ENCODE peak calls at places on chromosomes 3 and 15, in four cellular contexts. U, C, T and Z are unnamed samples. For H3K27me3, the result is how much of the 10 kb centered on the place peaks cover.

GRCh38 chr3:114451561-114452018 is 157.8 kb downstream of the TIGIT start:
- DNase-seq in C (no peak), T (peak), U (no peak), Z (no peak)

GRCh38 chr3:174869448-174869847 is 10.3 kb downstream of the NAALADL2 start:
- DNase-seq in T (no peak), C (peak), U (no peak), Z (no peak)

GRCh38 chr15:83767786-83768185 is 113.9 kb downstream of the ADAMTSL3 start:
- DNase-seq in C (no peak), U (no peak), T (peak), Z (no peak)

GRCh38 chr3:195172285-195172684 is 98.7 kb downstream of the XXYLT1 start:
- DNase-seq in U (peak), T (peak), C (no peak), Z (peak)

GRCh38 chr3:114649331-114649730 is 355.5 kb downstream of the TIGIT start:
- DNase-seq in C (no peak), U (no peak), T (peak), Z (peak)

GRCh38 chr3:4426782-4427344 is 40.2 kb downstream of the SUMF1 start:
- DNase-seq in U (no peak), C (peak), T (peak), Z (peak)

GRCh38 chr3:138097192-138097829 is 18.1 kb downstream of the DZIP1L start:
- DNase-seq in U (no peak), T (no peak), C (no peak), Z (peak)

GRCh38 chr3:31227152-31227581 is 305.6 kb upstream of the STT3B start:
- DNase-seq in T (no peak), U (no peak), C (no peak), Z (no peak)

GRCh38 chr3:177448987-177449975 is 252.0 kb upstream of the TBL1XR1 start:
- DNase-seq in C (no peak), U (no peak), T (peak), Z (peak)

GRCh38 chr3:169771651-169772529 is 1.3 kb upstream of the MYNN start:
- DNase-seq in C (peak), T (peak), U (no peak), Z (peak)

GRCh38 chr15:66945842-66946241 is 119.6 kb upstream of the SMAD3 start:
- DNase-seq in C (no peak), T (no peak), U (no peak), Z (no peak)

GRCh38 chr15:38367476-38367875 is 86.5 kb upstream of the FAM98B start:
- DNase-seq in T (peak), U (no peak), C (no peak), Z (peak)

GRCh38 chr3:38006031-38006430 is 15.4 kb downstream of the VILL start:
- DNase-seq in U (no peak), T (no peak), C (no peak), Z (no peak)

GRCh38 chr15:40388941-40389823 is 6.7 kb downstream of the KNSTRN start:
- DNase-seq in C (no peak), T (no peak), U (no peak), Z (no peak)

GRCh38 chr3:135229018-135229495 is 434.0 kb downstream of the EPHB1 start:
- DNase-seq in T (peak), U (no peak), C (no peak), Z (no peak)

GRCh38 chr3:39096775-39097174 is 10.7 kb downstream of the GORASP1 start:
- DNase-seq in C (no peak), T (peak), U (no peak), Z (peak)

GRCh38 chr3:75218577-75218976 is 445.6 kb upstream of the FRG2C start:
- DNase-seq in U (no peak), C (no peak), T (no peak), Z (no peak)

GRCh38 chr15:39944711-39945110 is 10.8 kb downstream of the EIF2AK4 start:
- DNase-seq in T (peak), U (no peak), C (peak), Z (no peak)

GRCh38 chr3:38002291-38002876 is 11.8 kb downstream of the VILL start:
- DNase-seq in T (no peak), U (peak), C (no peak), Z (no peak)

GRCh38 chr3:52721002-52721741 is 15.3 kb downstream of the SPCS1 start:
- DNase-seq in U (no peak), T (no peak), C (no peak), Z (no peak)

GRCh38 chr15:57866149-57866736 is 159.7 kb downstream of the POLR2M start:
- DNase-seq in T (peak), U (peak), C (no peak), Z (peak)

DNA sequence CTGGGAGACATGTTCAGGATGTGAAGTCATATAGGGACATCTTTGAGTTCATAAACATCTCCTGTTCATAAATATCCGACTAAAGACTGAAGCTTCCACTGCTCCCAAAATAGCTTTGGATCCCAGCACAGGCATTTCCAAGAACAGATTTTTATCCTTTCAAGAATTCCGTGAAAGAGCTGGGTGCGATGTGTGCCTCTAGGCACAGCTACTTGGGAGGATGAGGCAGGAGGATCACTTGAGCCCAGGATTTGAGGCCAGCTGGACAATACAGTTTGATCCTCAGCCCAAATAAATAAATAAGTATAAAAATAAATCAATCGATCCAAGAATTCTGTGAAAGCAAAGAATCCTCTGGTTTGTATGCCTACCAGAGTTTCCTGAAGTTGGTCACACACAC is 6.7 kb upstream of the ISLR2 start:
- DNase-seq in T (no peak), C (no peak), U (no peak), Z (no peak)
- H3K27me3 ChIP-seq in T (half or more), C (half or more), U (under half), Z (under half)

GRCh38 chr15:68228143-68228970 is 1.2 kb downstream of the CLN6 start:
- DNase-seq in C (no peak), U (peak), T (peak), Z (peak)
- H3K27ac ChIP-seq in C (peak), U (no peak), T (peak), Z (no peak)

DNA sequence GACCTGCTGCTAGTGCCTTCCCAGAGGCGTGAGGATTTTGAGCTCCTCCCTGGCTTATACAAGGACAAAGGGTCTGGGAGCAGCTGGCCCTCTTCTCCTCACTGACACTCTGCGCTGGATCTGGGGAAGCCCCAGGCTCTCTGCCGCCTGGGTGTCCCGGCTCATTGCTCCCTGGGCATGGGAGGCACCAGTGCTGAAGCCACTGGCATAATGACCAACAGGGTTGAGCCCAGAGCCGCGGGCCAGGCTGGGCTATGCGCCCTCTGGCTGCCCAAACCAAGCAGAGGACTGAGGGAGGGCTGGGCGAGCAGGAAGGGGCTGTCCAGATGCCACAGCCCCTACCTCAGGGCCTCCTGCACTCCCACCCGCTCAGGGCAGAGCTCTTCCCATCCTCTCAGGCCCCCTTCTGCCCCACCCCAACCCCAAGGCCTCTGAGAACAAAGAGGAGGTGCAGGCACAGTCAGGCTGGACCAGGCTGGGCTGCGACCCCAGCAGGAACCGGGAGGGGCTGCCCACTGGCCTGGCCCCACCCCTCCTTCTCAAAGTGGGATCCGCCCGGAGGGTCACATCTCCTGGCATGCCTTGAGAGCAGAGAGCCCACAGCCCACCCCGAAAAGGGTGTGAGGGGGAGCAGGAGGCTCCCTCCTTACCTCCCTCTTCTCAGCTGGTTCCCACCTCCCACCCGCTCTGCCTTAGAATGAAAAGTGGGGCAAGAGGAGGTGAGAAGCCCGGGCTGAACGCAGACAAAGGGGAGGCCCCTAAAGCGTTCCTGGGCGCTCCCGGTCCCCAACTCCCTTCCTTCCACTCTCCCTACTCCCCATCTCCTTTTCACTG is 1.5 kb downstream of the LINGO1 start:
- DNase-seq in U (no peak), T (no peak), C (no peak), Z (peak)
- H3K27me3 ChIP-seq in U (under half), T (under half), C (half or more), Z (under half)

GRCh38 chr3:172159376-172159775 is 120.0 kb downstream of the FNDC3B start:
- DNase-seq in T (peak), U (no peak), C (no peak), Z (no peak)

GRCh38 chr3:172159962-172160538 is 120.7 kb downstream of the FNDC3B start:
- DNase-seq in T (peak), U (peak), C (no peak), Z (peak)

GRCh38 chr3:172157566-172158258 is 118.3 kb downstream of the FNDC3B start:
- DNase-seq in T (no peak), C (no peak), U (no peak), Z (no peak)

GRCh38 chr3:172156309-172156998 is 117.1 kb downstream of the FNDC3B start:
- DNase-seq in U (peak), T (no peak), C (no peak), Z (peak)

DNA sequence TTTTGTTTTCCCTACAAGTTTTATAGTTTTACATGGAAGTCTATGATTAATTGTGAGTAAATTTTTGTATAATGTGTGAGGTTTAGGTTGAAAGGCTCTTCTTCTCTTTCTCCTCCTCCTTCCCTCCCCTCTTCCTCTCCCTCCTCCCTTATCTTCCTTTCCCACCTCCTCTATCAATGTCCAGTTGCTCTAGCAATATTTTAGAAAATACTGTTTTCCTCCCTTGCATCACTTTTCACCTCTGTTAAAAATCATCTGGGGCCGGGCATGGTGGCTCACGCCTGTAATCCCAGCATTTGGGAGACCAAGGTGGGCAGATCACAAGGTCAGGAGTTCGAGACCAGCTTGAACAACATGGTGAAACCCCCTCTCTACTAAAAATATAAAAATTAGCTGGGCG is 119.4 kb downstream of the FNDC3B start:
- DNase-seq in C (no peak), U (no peak), T (no peak), Z (no peak)
- H3K27ac ChIP-seq in C (no peak), U (no peak), T (no peak), Z (no peak)

GRCh38 chr15:74294010-74294409 is 57.9 kb downstream of the CCDC33 start:
- DNase-seq in U (no peak), C (no peak), T (no peak), Z (no peak)
- H3K27me3 ChIP-seq in U (under half), C (under half), T (under half), Z (under half)

GRCh38 chr3:172096881-172097420 is 57.6 kb downstream of the FNDC3B start:
- DNase-seq in C (no peak), T (peak), U (no peak), Z (peak)
- H3K27ac ChIP-seq in C (no peak), T (no peak), U (peak), Z (no peak)

DNA sequence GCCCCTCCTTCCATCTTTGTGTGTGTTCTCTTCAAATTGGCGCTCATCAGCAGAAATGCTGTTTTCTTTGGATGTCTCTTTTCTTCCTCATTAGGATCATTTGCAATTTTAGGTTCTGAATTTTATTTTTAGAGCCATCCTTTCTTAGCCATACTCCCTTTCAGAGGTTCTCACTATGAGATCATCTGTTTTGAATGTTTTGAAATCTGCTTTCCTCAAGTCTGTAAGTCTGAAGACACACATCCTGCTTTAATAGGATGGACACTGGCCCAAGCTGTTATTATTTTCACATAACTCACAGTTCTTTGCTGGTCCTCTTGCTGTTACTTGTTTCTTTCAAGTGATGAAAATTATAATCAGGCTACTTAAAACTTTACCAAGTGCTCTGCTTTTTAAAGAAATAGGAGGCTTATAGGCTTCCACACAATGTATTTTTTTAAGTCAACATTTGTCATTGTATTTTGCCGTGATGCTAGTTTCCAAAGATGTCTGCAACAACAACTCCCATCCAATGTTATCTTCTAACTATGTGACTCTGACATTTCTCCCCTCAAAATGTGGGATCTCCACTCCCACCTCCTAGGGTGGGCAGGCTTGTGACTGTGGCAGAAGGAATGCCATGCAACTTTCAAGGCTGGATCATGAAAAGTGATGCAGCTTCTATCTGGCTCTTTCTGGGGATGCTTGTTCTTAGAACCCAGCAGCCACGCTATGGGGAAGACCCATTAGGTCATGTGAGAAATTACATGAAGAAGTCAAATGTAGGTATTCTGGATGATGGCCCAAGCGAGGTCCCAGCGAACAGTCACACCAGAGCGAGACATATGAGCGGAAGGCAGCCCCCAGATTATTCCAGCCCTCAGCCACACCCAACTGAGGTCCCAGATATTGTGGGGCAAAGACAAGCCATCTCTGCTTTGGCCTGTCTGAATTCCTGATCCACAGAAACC is 124.5 kb downstream of the BDH1 start:
- DNase-seq in T (peak), C (no peak), U (no peak), Z (no peak)
- H3K27me3 ChIP-seq in T (under half), C (under half), U (under half), Z (under half)

DNA sequence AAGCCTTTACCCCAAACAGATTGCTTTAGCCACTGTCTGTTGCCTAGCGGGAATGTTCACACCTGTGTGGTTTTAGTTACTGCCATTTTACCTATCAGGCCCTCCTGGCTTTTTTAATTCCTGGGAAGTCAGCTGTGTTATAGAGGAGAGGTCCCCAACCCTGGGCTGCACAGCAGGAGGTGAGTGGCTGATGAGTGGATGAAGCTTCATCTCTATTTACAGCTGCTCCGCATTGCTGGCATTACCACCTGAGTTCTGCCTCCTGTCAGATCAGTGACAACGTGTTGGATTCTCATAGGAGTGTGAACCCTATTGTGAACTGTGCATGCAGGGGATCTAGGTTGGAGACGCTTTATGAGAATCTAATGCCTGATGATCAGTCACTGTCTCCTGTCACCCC is 127.0 kb downstream of the MBNL1 start:
- DNase-seq in C (no peak), T (no peak), U (no peak), Z (peak)
- H3K27ac ChIP-seq in C (no peak), T (no peak), U (no peak), Z (no peak)

GRCh38 chr3:10707089-10707983 is 108.7 kb upstream of the SLC6A11 start:
- DNase-seq in U (no peak), C (no peak), T (no peak), Z (peak)
- H3K27me3 ChIP-seq in U (under half), C (under half), T (under half), Z (under half)